ENCODE peak calls at places on chromosome 4, in four cellular contexts. U is K562, L is GM12878, D is HepG2. G is an unnamed sample.

GRCh38 chr4:40721730-40722171 is 28.0 kb upstream of the NSUN7 start:
- DNase-seq in L (no peak), U (no peak), D (peak), G (no peak)

GRCh38 chr4:140367738-140368137 is 5.7 kb upstream of the SCOC start:
- DNase-seq in D (no peak), L (no peak), U (no peak), G (no peak)

GRCh38 chr4:724131-724530 is 18.5 kb downstream of the PCGF3 start:
- DNase-seq in D (peak), L (no peak), U (no peak), G (no peak)

GRCh38 chr4:768995-769394 is 56.9 kb downstream of the CPLX1 start:
- DNase-seq in L (no peak), U (no peak), D (no peak), G (no peak)

GRCh38 chr4:86043755-86044592 is 315.9 kb downstream of the MAPK10 start:
- DNase-seq in U (peak), L (no peak), D (peak), G (no peak)

GRCh38 chr4:78748361-78748760 is 27.8 kb upstream of the BMP2K start:
- DNase-seq in D (no peak), U (no peak), L (no peak), G (no peak)

GRCh38 chr4:160562661-160563060 is 1459.8 kb downstream of the RAPGEF2 start:
- DNase-seq in D (no peak), U (no peak), L (no peak), G (no peak)

GRCh38 chr4:145557720-145558119 is 61.5 kb upstream of the MMAA start:
- DNase-seq in D (peak), U (peak), L (peak), G (peak)

GRCh38 chr4:160175064-160175643 is 1072.3 kb downstream of the RAPGEF2 start:
- DNase-seq in D (no peak), U (no peak), L (no peak), G (no peak)

GRCh38 chr4:156931267-156931666 is 40.3 kb downstream of the PDGFC start:
- DNase-seq in U (no peak), L (no peak), D (peak), G (no peak)

GRCh38 chr4:185127021-185127925 is 15.8 kb upstream of the SLC25A4 start:
- DNase-seq in D (no peak), L (no peak), U (no peak), G (peak)

GRCh38 chr4:73822389-73822788 is 14.1 kb upstream of the CXCL6 start:
- DNase-seq in D (no peak), L (no peak), U (no peak), G (no peak)

GRCh38 chr4:185381794-185382193 is 13.9 kb downstream of the LRP2BP start:
- DNase-seq in U (no peak), D (peak), L (no peak), G (no peak)

GRCh38 chr4:66899422-66900065 is 645.8 kb downstream of the CENPC start:
- DNase-seq in D (no peak), L (no peak), U (no peak), G (no peak)

GRCh38 chr4:109816082-109816442 is 500 bp downstream of the GAR1 start:
- DNase-seq in U (peak), D (no peak), L (no peak), G (no peak)

GRCh38 chr4:962231-963208 is 10.8 kb downstream of the DGKQ start:
- DNase-seq in U (no peak), L (no peak), D (no peak), G (peak)

GRCh38 chr4:185833055-185833598 is 21.1 kb upstream of the SORBS2 start:
- DNase-seq in D (peak), U (no peak), L (no peak), G (no peak)

GRCh38 chr4:90030953-90031352 is 96.2 kb upstream of the CCSER1 start:
- DNase-seq in D (no peak), L (no peak), U (no peak), G (peak)

GRCh38 chr4:155094421-155094820 is 114.0 kb upstream of the NPY2R start:
- DNase-seq in U (no peak), L (no peak), D (no peak), G (no peak)

GRCh38 chr4:3792813-3793212 is 26.6 kb downstream of the ADRA2C start:
- DNase-seq in D (no peak), U (peak), L (no peak), G (peak)

GRCh38 chr4:153084939-153085630 is 119.2 kb upstream of the TRIM2 start:
- DNase-seq in U (peak), L (peak), D (no peak), G (peak)

GRCh38 chr4:130563185-130563890 is 1467.4 kb downstream of the C4orf33 start:
- DNase-seq in D (peak), L (no peak), U (no peak), G (peak)

GRCh38 chr4:65665951-65666523 is 4.3 kb downstream of the EPHA5 start:
- DNase-seq in L (no peak), U (no peak), D (no peak), G (no peak)

GRCh38 chr4:70802923-70803605 is 36.6 kb downstream of the GRSF1 start:
- DNase-seq in U (no peak), L (no peak), D (no peak), G (no peak)

GRCh38 chr4:137659431-137659830 is 127.1 kb upstream of the PCDH18 start:
- DNase-seq in L (no peak), U (no peak), D (no peak), G (no peak)

GRCh38 chr4:137660211-137660610 is 127.9 kb upstream of the PCDH18 start:
- DNase-seq in D (no peak), U (no peak), L (no peak), G (no peak)

GRCh38 chr4:137664416-137664815 is 132.1 kb upstream of the PCDH18 start:
- DNase-seq in D (no peak), L (no peak), U (no peak), G (no peak)

GRCh38 chr4:137663376-137664054 is 131.2 kb upstream of the PCDH18 start:
- DNase-seq in L (no peak), D (no peak), U (no peak), G (no peak)

DNA sequence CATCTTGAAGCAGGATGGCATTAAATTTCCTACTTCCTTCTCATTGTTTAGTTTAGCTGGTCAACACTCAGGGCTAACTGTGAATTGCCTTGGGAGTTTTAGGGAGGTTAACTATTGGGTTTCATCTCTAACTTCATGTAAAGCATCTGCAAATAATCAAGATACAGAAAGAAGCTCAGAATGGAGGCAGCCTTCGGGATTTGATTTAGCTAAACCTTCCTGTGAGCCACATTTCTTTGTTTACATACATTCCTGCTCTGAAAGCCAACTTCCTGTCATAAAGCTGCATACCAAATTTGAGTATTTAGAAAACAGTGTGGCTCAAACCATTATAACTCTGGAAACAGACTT is 131.7 kb upstream of the PCDH18 start:
- DNase-seq in U (no peak), L (no peak), D (no peak), G (no peak)
- TF ChIP-seq NR2C2 in U (no peak), L (no peak), D (no peak), G (no peak)

DNA sequence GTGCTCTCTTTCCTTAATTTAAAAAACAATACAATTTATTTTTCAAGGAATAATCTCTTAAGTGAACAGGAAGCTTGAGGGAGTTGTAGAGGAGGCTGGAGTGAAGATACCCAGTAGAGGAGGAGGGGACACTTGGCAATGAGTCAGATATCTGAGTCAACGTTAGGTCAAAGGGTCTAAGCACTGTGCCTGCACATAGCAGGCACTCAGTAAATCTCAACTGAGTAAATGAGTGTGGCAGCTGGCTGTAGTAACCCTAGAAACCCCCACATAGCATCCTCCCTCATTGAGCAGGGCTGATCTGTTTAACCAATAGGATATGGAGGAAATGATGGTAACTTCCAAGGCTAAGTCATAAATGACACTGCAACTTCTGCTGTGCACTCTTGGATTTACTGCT is 186.1 kb upstream of the FAM241A start:
- DNase-seq in U (no peak), D (peak), L (no peak), G (no peak)
- TF ChIP-seq NR2C2 in U (no peak), D (no peak), L (no peak), G (no peak)

GRCh38 chr4:38152721-38153412 is 192.7 kb downstream of the PTTG2 start:
- DNase-seq in D (no peak), U (no peak), L (no peak), G (no peak)

GRCh38 chr4:38155589-38156294 is 195.5 kb downstream of the PTTG2 start:
- DNase-seq in D (no peak), L (no peak), U (no peak), G (no peak)

GRCh38 chr4:38154681-38155588 is 194.7 kb downstream of the PTTG2 start:
- DNase-seq in L (no peak), U (no peak), D (no peak), G (no peak)

GRCh38 chr4:38152305-38152704 is 192.1 kb downstream of the PTTG2 start:
- DNase-seq in D (no peak), U (no peak), L (no peak), G (no peak)

DNA sequence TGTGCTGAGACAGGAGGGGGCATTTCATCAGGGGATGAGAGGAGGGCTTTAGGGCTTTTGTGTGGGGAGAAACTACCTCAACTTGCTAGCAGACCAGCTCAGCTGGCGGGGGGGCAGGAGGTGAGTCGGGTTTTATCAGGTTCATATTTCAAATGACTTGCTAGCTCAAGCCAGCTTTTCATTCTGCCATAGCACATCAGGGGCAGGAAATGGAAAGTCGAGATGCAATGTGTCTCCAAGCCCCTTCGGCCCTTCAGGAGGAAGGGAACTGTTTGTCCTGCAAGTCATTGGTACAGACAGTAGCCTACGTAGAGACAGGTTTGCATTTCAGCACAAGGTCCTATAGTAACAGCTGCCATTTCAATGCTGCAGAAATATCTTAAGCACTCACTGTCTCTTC is 194.1 kb downstream of the PTTG2 start:
- DNase-seq in U (no peak), D (no peak), L (no peak), G (no peak)
- TF ChIP-seq NR2C2 in U (no peak), D (no peak), L (no peak), G (no peak)

GRCh38 chr4:16693641-16694040 is 204.8 kb downstream of the LDB2 start:
- DNase-seq in L (no peak), D (no peak), U (no peak), G (no peak)
- TF ChIP-seq NR2C2 in L (no peak), D (no peak), U (no peak), G (no peak)

GRCh38 chr4:169379688-169380087 is 108.9 kb upstream of the SH3RF1 start:
- DNase-seq in U (no peak), D (no peak), L (no peak), G (no peak)

GRCh38 chr4:169384741-169385140 is 114.0 kb upstream of the SH3RF1 start:
- DNase-seq in L (no peak), D (no peak), U (no peak), G (no peak)

GRCh38 chr4:169383724-169384123 is 113.0 kb upstream of the SH3RF1 start:
- DNase-seq in U (no peak), D (no peak), L (no peak), G (no peak)

DNA sequence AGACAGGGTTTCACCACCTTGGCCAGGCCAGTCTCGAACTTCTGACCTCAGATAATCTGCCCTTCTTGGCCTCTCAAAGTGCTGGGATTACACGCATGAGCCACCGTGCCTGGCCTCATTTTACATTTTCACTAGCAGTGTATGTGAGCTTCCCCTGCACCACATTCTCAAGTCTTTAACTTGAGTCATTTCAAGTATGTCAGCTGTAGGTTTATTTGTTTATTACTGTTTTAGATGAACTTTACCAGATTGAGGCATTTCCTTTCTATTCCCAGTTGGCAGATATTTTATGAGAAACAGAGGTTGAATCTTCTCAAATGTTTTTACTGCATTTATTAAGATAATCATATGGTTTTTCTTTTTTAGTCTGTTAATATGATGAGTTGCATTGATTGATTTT is 114.6 kb upstream of the SH3RF1 start:
- DNase-seq in D (no peak), L (no peak), U (no peak), G (no peak)
- TF ChIP-seq NR2C2 in D (no peak), L (no peak), U (no peak), G (no peak)

GRCh38 chr4:106659386-106659785 is 290.8 kb upstream of the GIMD1 start:
- DNase-seq in D (no peak), L (no peak), U (no peak), G (no peak)
- TF ChIP-seq NR2C2 in D (no peak), L (no peak), U (no peak), G (no peak)

GRCh38 chr4:183838987-183839712 is 66.0 kb upstream of the STOX2 start:
- DNase-seq in D (no peak), L (no peak), U (no peak), G (no peak)
- TF ChIP-seq NR2C2 in D (no peak), L (no peak), U (no peak), G (no peak)

G was measured in WTC11.